ENCODE peak calls at places on chromosomes 1 and 21, in eight cellular contexts. Y is fibroblast of the aortic adventitia, R is gastrocnemius medialis, L is RWPE1, W is heart left ventricle, S is fibroblast of mammary gland, X is neural crest cell, O is heart right ventricle. P is an unnamed sample.

GRCh38 chr1:212470059-212470458 is 37.3 kb downstream of the NENF start:
- DNase-seq in Y (peak), X (no peak), O (peak), W (peak), S (peak), R (peak), L (peak), P (no peak)

GRCh38 chr1:41673355-41673754 is 188.9 kb upstream of the EDN2 start:
- DNase-seq in X (no peak), S (peak), O (no peak), Y (peak), W (no peak), R (no peak), L (no peak), P (no peak)

GRCh38 chr1:187157115-187157514 is 328.4 kb downstream of the PLA2G4A start:
- DNase-seq in L (no peak), Y (no peak), X (no peak), S (no peak), W (no peak), O (no peak), R (no peak), P (no peak)

GRCh38 chr1:92709738-92710137 is 75.2 kb downstream of the EVI5 start:
- DNase-seq in R (no peak), O (no peak), S (peak), Y (peak), L (peak), W (no peak), X (no peak), P (no peak)

GRCh38 chr1:2216767-2217058 is 11.4 kb upstream of the SKI start:
- DNase-seq in Y (no peak), S (no peak), L (no peak), R (no peak), X (no peak), W (peak), O (peak), P (no peak)

GRCh38 chr1:11620405-11620804 is 33.8 kb downstream of the FBXO2 start:
- DNase-seq in Y (no peak), R (no peak), O (no peak), L (no peak), S (no peak), W (no peak), X (no peak), P (no peak)

GRCh38 chr1:97920275-97920831 is 481 bp downstream of the DPYD start:
- DNase-seq in S (peak), Y (peak), W (no peak), O (no peak), L (peak), X (no peak), R (peak), P (no peak)

GRCh38 chr1:234745844-234746797 is 136.1 kb upstream of the IRF2BP2 start:
- DNase-seq in S (peak), R (no peak), O (no peak), X (no peak), Y (peak), L (peak), W (no peak), P (no peak)

GRCh38 chr1:17553970-17554369 is 14.5 kb downstream of the ARHGEF10L start:
- DNase-seq in W (no peak), O (no peak), L (peak), X (no peak), Y (peak), S (peak), R (no peak), P (no peak)

GRCh38 chr1:172357753-172358152 is 62.7 kb upstream of the C1orf105 start:
- DNase-seq in X (no peak), O (no peak), Y (no peak), S (no peak), L (no peak), R (no peak), W (no peak), P (no peak)

GRCh38 chr21:16330340-16331319 is 600.8 kb downstream of the USP25 start:
- DNase-seq in S (peak), R (no peak), X (peak), Y (peak), O (peak), W (no peak), L (peak), P (no peak)

GRCh38 chr21:35204850-35205564 is 155.9 kb upstream of the RUNX1 start:
- DNase-seq in X (no peak), L (no peak), Y (peak), R (no peak), O (peak), S (peak), W (peak), P (no peak)

GRCh38 chr1:93447481-93448291 is at the start of gene FNBP1L:
- DNase-seq in Y (peak), X (peak), R (peak), S (peak), W (peak), L (peak), O (peak), P (peak)

GRCh38 chr1:54207287-54207686 is 7.3 kb downstream of the MRPL37 start:
- DNase-seq in O (no peak), Y (no peak), R (no peak), W (no peak), S (no peak), X (no peak), L (no peak), P (no peak)

GRCh38 chr1:89633745-89634625 is 1.1 kb downstream of the LRRC8C start:
- DNase-seq in Y (peak), W (no peak), O (peak), X (peak), S (peak), L (peak), R (no peak), P (no peak)

GRCh38 chr1:209076688-209077087 is 506.8 kb upstream of the CAMK1G start:
- DNase-seq in Y (peak), W (no peak), X (no peak), R (no peak), L (no peak), S (peak), O (no peak), P (no peak)

GRCh38 chr1:206867716-206868115 is 2.3 kb downstream of the IL20 start:
- DNase-seq in Y (no peak), L (no peak), W (no peak), X (no peak), O (no peak), R (no peak), S (no peak), P (no peak)

GRCh38 chr21:41707231-41707988 is 59.4 kb downstream of the RIPK4 start:
- DNase-seq in S (no peak), R (no peak), W (no peak), X (no peak), L (peak), Y (peak), O (no peak), P (no peak)

GRCh38 chr21:37507716-37508115 is 141.1 kb downstream of the DYRK1A start:
- DNase-seq in X (no peak), L (no peak), R (no peak), W (no peak), O (no peak), Y (no peak), S (no peak), P (no peak)

GRCh38 chr1:162179121-162179520 is 109.6 kb downstream of the NOS1AP start:
- DNase-seq in W (no peak), R (no peak), Y (no peak), O (no peak), S (no peak), X (no peak), L (no peak), P (no peak)

GRCh38 chr1:155139895-155140629 is at the start of gene DPM3:
- DNase-seq in L (peak), S (peak), O (peak), X (peak), R (peak), Y (peak), W (peak), P (peak)

GRCh38 chr1:236951672-236952071 is 52.6 kb downstream of the MT1HL1 start:
- DNase-seq in X (no peak), R (no peak), W (no peak), Y (no peak), S (no peak), L (no peak), O (no peak), P (no peak)

GRCh38 chr1:110495926-110496600 is 22.9 kb downstream of the KCNA10 start:
- DNase-seq in L (peak), S (peak), Y (peak), X (peak), O (peak), R (peak), W (no peak), P (peak)

GRCh38 chr1:55064071-55064581 is 24.8 kb downstream of the PCSK9 start:
- DNase-seq in X (no peak), R (no peak), O (no peak), S (no peak), Y (peak), W (no peak), L (no peak), P (no peak)

GRCh38 chr1:57536749-57537423 is 113.0 kb upstream of the DAB1 start:
- DNase-seq in O (no peak), S (no peak), X (no peak), L (no peak), R (no peak), Y (no peak), W (no peak), P (no peak)

GRCh38 chr1:39321979-39322378 is 117.5 kb downstream of the MACF1 start:
- DNase-seq in Y (no peak), X (no peak), R (no peak), L (no peak), O (no peak), S (no peak), W (no peak), P (no peak)

GRCh38 chr1:183548136-183548535 is 42.1 kb downstream of the NCF2 start:
- DNase-seq in R (no peak), W (no peak), O (no peak), L (no peak), Y (no peak), S (no peak), X (no peak), P (no peak)

GRCh38 chr1:223765036-223765718 is 52.8 kb downstream of the CAPN2 start:
- DNase-seq in L (no peak), R (no peak), W (no peak), S (no peak), Y (peak), O (peak), X (peak), P (no peak)

GRCh38 chr1:100631015-100631521 is 88.5 kb upstream of the VCAM1 start:
- DNase-seq in W (no peak), L (no peak), O (peak), Y (peak), R (no peak), X (no peak), S (peak), P (no peak)

GRCh38 chr1:19182223-19182622 is 27.8 kb downstream of the UBR4 start:
- DNase-seq in R (no peak), O (no peak), X (no peak), Y (no peak), L (no peak), W (no peak), S (no peak), P (no peak)

GRCh38 chr21:18430341-18430740 is 26.8 kb upstream of the TMPRSS15 start:
- DNase-seq in L (no peak), Y (no peak), O (no peak), S (no peak), W (no peak), X (no peak), R (no peak), P (no peak)

GRCh38 chr1:116203192-116203723 is 92.1 kb downstream of the MAB21L3 start:
- DNase-seq in O (no peak), R (no peak), X (no peak), S (no peak), W (no peak), Y (no peak), L (no peak), P (no peak)

GRCh38 chr1:155696524-155696923 is 7.6 kb downstream of the DAP3 start:
- DNase-seq in S (no peak), L (no peak), R (no peak), Y (no peak), O (no peak), W (no peak), X (no peak), P (no peak)

GRCh38 chr1:197521118-197521739 is 253.2 kb downstream of the CRB1 start:
- DNase-seq in O (no peak), X (peak), Y (peak), L (peak), W (no peak), S (peak), R (no peak), P (no peak)

GRCh38 chr1:246497331-246497915 is 9.7 kb downstream of the SMYD3 start:
- DNase-seq in Y (peak), X (no peak), W (no peak), R (no peak), L (peak), S (peak), O (no peak), P (no peak)

GRCh38 chr21:44761747-44762208 is 39.8 kb downstream of the UBE2G2 start:
- DNase-seq in R (no peak), O (no peak), X (no peak), W (peak), Y (no peak), L (no peak), S (no peak), P (peak)

GRCh38 chr21:44762221-44763049 is 39.2 kb downstream of the UBE2G2 start:
- DNase-seq in W (peak), R (no peak), Y (no peak), O (no peak), X (no peak), L (no peak), S (no peak), P (peak)

GRCh38 chr21:44759628-44760285 is 41.9 kb downstream of the UBE2G2 start:
- DNase-seq in X (no peak), Y (no peak), L (no peak), S (no peak), O (no peak), W (no peak), R (no peak), P (peak)

GRCh38 chr21:44760376-44760775 is 41.2 kb downstream of the UBE2G2 start:
- DNase-seq in W (no peak), L (no peak), Y (no peak), R (no peak), O (no peak), S (no peak), X (no peak), P (peak)

DNA sequence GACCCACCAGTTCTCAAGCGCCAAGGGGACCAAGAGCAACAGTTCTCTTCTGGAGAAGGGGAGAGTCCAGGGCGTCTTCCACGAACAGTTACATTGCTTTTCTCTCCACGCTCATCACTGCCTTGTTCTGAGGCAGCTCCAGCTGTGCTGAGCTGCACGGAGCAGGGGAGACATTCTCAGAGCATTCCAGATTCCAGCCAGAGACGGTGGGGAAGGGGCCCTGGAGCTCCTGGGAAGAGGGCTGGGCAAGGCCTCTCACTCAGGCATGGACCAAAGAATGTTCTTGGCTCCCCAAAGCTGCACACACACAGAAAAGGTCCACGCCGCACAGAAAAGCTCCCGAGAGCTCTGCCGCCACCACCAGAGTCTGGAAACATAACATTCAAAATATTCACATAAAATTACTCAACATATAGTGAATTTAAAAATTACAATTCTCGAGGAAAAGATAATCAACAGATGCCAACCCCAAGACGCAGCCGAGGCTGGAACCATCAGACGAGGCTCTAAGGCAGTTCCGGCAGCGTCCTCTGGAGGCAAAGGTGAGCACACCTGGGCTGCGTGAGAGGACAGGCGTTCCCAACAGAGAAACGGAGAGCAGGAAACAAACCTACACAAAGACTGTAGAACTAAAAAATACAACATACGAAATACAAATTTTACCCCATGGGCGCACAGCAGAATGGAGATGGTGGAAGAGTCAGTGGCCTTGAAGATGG is 40.5 kb downstream of the UBE2G2 start:
- DNase-seq in R (no peak), S (no peak), X (no peak), W (no peak), O (no peak), Y (no peak), L (no peak), P (peak)
- TF ChIP-seq CTCF in R (no peak), S (peak), X (peak), W (no peak), O (peak), Y (peak), L (peak), P (peak)

DNA sequence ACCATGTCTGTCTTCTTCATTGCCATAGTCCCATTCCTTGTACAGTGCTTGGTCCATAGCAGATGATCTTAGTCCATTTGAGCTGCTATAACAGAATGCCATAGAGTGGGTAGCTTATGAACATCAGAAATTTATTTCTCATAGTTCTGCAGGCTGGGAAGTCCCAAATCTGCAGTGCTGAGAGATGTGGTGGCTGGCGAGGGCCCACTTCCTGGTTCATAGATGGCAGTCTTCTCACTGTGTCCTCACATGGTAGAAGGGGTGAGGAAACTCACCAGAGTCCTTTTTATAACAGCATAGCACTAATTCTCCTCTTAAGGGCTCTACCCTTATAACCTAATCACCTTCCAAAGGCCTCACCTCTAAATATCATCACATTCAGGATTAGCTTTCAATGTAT is 23.1 kb upstream of the RAP1A start:
- DNase-seq in X (no peak), R (no peak), S (no peak), Y (no peak), W (no peak), O (no peak), L (no peak), P (no peak)
- TF ChIP-seq CTCF in X (no peak), R (no peak), S (no peak), Y (no peak), W (no peak), O (no peak), L (no peak), P (no peak)

GRCh38 chr1:195886000-195886399 is 722.2 kb downstream of the KCNT2 start:
- DNase-seq in X (no peak), W (no peak), O (no peak), L (peak), Y (no peak), S (no peak), R (no peak), P (no peak)
- TF ChIP-seq CTCF in X (peak), W (no peak), O (no peak), L (no peak), Y (no peak), S (no peak), R (no peak), P (peak)

GRCh38 chr1:204041803-204042505 is 31.0 kb upstream of the SOX13 start:
- DNase-seq in R (peak), Y (peak), S (peak), O (no peak), X (no peak), W (no peak), L (no peak), P (no peak)

GRCh38 chr1:204043680-204044079 is 29.2 kb upstream of the SOX13 start:
- DNase-seq in X (no peak), S (no peak), W (no peak), L (no peak), O (peak), Y (no peak), R (no peak), P (no peak)

GRCh38 chr1:204044448-204044847 is 28.5 kb upstream of the SOX13 start:
- DNase-seq in O (no peak), Y (no peak), R (no peak), X (no peak), W (no peak), S (no peak), L (no peak), P (no peak)

GRCh38 chr1:204045430-204045829 is 27.5 kb upstream of the SOX13 start:
- DNase-seq in R (no peak), L (no peak), O (peak), Y (no peak), W (peak), S (no peak), X (no peak), P (no peak)

DNA sequence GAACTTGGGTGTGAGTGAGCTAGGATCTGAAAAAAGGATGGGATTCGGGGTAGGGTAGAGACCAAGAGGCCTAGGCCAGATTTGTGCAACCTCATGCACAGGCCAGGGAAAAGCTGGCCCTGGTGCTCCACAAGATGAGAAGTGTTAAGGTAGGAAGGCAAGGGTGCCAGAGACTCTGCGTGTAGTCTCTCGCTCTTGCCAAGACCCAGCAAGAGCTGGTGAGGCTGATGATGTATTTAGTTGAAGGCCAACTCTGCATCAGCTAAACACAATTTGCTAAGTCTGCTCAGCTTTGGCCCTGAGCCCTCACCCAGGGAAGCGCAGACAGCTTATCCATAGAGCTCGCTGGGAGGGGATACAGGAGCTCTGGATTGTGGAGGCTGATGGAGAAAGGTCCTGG is 26.6 kb upstream of the SOX13 start:
- DNase-seq in O (no peak), Y (no peak), S (no peak), L (no peak), W (no peak), X (no peak), R (no peak), P (no peak)
- TF ChIP-seq CTCF in O (no peak), Y (no peak), S (no peak), L (no peak), W (no peak), X (no peak), R (no peak), P (no peak)

DNA sequence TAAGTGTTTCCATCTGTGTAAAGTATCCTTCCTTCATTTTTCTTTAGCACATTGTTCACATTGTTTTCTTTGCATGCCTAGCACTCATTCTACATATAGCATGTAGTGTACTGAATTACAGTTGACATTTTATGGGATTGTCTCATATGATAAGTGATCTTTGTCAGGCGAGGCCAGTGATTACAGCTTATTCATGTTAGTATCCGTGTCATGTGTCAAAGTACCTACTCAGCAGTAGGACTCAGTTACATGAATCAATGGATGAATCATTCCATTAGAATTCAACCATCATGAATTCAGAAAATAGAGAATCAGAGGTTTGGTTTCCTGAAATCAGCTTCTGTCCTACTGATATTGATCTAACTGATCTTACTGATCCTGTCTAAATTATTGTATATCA is 20.6 kb upstream of the HRNR start:
- DNase-seq in S (peak), O (no peak), X (no peak), R (no peak), W (no peak), Y (no peak), L (peak), P (no peak)
- TF ChIP-seq CTCF in S (no peak), O (no peak), X (no peak), R (no peak), W (no peak), Y (no peak), L (no peak), P (no peak)

GRCh38 chr1:61289232-61289967 is 207.0 kb downstream of the NFIA start:
- DNase-seq in O (no peak), Y (no peak), L (no peak), R (no peak), X (no peak), S (no peak), W (no peak), P (no peak)
- TF ChIP-seq CTCF in O (no peak), Y (no peak), L (no peak), R (no peak), X (no peak), S (no peak), W (no peak), P (no peak)

P was measured in type B pancreatic cell.